ENCODE peak calls at places on chromosome 1, in seven cellular contexts. N, H, J, X, U, L and F are unnamed samples.

GRCh38 chr1:27322569-27323116 is 680 bp downstream of the TMEM222 start:
- DNase-seq in H (no peak), N (peak; percentile 41), U (no peak), L (no peak), J (peak; percentile 25), X (no peak), F (no peak)

GRCh38 chr1:28417441-28418277 is 48.1 kb downstream of the PHACTR4 start:
- DNase-seq in X (peak; percentile 40), L (no peak), U (no peak), J (no peak), H (peak; percentile 78), N (peak; percentile 69), F (no peak)

GRCh38 chr1:20037877-20038276 is 32.1 kb upstream of the PLA2G5 start:
- DNase-seq in N (no peak), X (no peak), H (no peak), L (no peak), U (peak; percentile 24), J (no peak), F (no peak)

GRCh38 chr1:153963850-153964331 is 554 bp upstream of the SLC39A1 start:
- DNase-seq in J (peak; percentile 52), X (no peak), N (peak; percentile 71), H (peak; percentile 56), U (no peak), L (peak; percentile 83), F (peak; percentile 55)

GRCh38 chr1:29586991-29587745 is 350.8 kb downstream of the PTPRU start:
- DNase-seq in H (no peak), L (peak; percentile 11), J (no peak), X (no peak), N (no peak), U (no peak), F (no peak)

GRCh38 chr1:246001821-246002220 is 505.3 kb downstream of the SMYD3 start:
- DNase-seq in L (no peak), H (no peak), J (no peak), N (no peak), X (no peak), U (no peak), F (no peak)

GRCh38 chr1:48920741-48921330 is 144.1 kb upstream of the BEND5 start:
- DNase-seq in X (no peak), N (no peak), L (no peak), J (no peak), U (no peak), H (no peak), F (no peak)

GRCh38 chr1:41672641-41673313 is 188.3 kb upstream of the EDN2 start:
- DNase-seq in X (no peak), J (no peak), H (no peak), U (no peak), L (no peak), N (no peak), F (no peak)

GRCh38 chr1:235325854-235326253 is 2.1 kb downstream of the ARID4B start:
- DNase-seq in U (no peak), N (no peak), H (no peak), X (no peak), L (no peak), J (no peak), F (no peak)

GRCh38 chr1:215529571-215529970 is 37.5 kb upstream of the KCTD3 start:
- DNase-seq in L (no peak), J (no peak), N (peak; percentile 24), H (no peak), U (no peak), X (no peak), F (no peak)

GRCh38 chr1:110068646-110069301 is 1.7 kb downstream of the ALX3 start:
- DNase-seq in X (no peak), N (no peak), L (peak; percentile 66), U (no peak), H (no peak), J (no peak), F (no peak)

GRCh38 chr1:30083800-30084464 is 639.5 kb downstream of the MATN1 start:
- DNase-seq in J (peak; percentile 6), N (no peak), U (no peak), L (no peak), X (no peak), H (no peak), F (no peak)

GRCh38 chr1:161305872-161306519 is 3.8 kb downstream of the MPZ start:
- DNase-seq in N (peak; percentile 91), L (peak; percentile 97), U (peak; percentile 65), X (peak; percentile 91), H (peak; percentile 80), J (peak; percentile 47), F (no peak)

GRCh38 chr1:52152976-52153375 is 11.1 kb downstream of the ZFYVE9 start:
- DNase-seq in U (no peak), J (no peak), N (no peak), H (no peak), X (no peak), L (no peak), F (peak; percentile 15)

GRCh38 chr1:62926681-62927252 is 142.8 kb downstream of the ATG4C start:
- DNase-seq in U (no peak), J (no peak), L (no peak), N (no peak), H (no peak), X (no peak), F (no peak)

GRCh38 chr1:53602376-53602775 is 136.6 kb downstream of the GLIS1 start:
- DNase-seq in U (no peak), H (no peak), N (no peak), J (no peak), X (no peak), L (no peak), F (no peak)

GRCh38 chr1:236913371-236914037 is 90.7 kb downstream of the MT1HL1 start:
- DNase-seq in L (no peak), N (peak; percentile 91), X (no peak), H (no peak), U (no peak), J (no peak), F (no peak)

GRCh38 chr1:59693431-59693830 is 121.3 kb upstream of the HOOK1 start:
- DNase-seq in J (no peak), H (no peak), N (no peak), U (no peak), L (no peak), X (no peak), F (no peak)

GRCh38 chr1:3431266-3431665 is 23.2 kb upstream of the ARHGEF16 start:
- DNase-seq in J (no peak), H (no peak), L (no peak), X (peak; percentile 76), N (peak; percentile 18), U (no peak), F (peak; percentile 6)
- TF ChIP-seq JUND in J (no peak), H (no peak), L (no peak), X (no peak), N (no peak), U (no peak), F (no peak)

GRCh38 chr1:14263207-14263606 is 335.3 kb upstream of the KAZN start:
- DNase-seq in J (no peak), U (no peak), H (no peak), X (peak; percentile 36), L (no peak), N (no peak), F (no peak)
- TF ChIP-seq JUND in J (no peak), U (no peak), H (no peak), X (no peak), L (no peak), N (no peak), F (no peak)

GRCh38 chr1:6467224-6467623 is 1.3 kb upstream of the TNFRSF25 start:
- DNase-seq in L (peak; percentile 46), H (no peak), U (no peak), J (no peak), N (no peak), X (no peak), F (no peak)

GRCh38 chr1:6466023-6466422 is at the start of gene TNFRSF25:
- DNase-seq in J (no peak), X (no peak), U (no peak), N (no peak), L (peak; percentile 83), H (no peak), F (no peak)

GRCh38 chr1:6467744-6468688 is 2.0 kb upstream of the TNFRSF25 start:
- DNase-seq in X (no peak), U (no peak), H (no peak), J (no peak), L (no peak), N (no peak), F (no peak)

GRCh38 chr1:6465461-6466005 is 440 bp downstream of the TNFRSF25 start:
- DNase-seq in J (no peak), L (peak; percentile 61), N (no peak), H (no peak), X (no peak), U (no peak), F (no peak)

DNA sequence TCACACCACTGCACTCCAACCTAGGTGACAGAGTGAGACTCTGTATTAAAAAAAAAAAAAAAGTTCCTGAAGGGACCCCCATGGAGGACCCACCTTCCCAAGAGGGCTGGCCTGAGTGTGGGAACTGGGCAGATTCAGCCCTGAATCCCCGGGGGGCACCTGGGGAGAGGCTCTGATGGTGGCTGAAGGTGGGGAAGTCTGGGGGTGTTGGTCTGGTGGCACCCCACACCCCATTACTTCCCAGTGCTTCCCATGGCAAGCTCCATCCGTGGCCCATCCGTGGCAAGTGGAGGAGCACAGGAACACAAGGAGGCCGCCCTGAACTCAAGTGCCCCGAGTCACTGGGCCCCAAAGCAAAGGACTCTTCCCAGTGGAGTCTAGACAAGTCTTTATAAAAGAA is 778 bp upstream of the TNFRSF25 start:
- DNase-seq in H (no peak), X (no peak), N (no peak), L (no peak), J (no peak), U (no peak), F (no peak)
- TF ChIP-seq JUND in H (no peak), X (no peak), N (no peak), L (no peak), J (no peak), U (no peak), F (no peak)

GRCh38 chr1:208108646-208109330 is 135.4 kb downstream of the PLXNA2 start:
- DNase-seq in H (no peak), U (no peak), L (no peak), J (no peak), N (no peak), X (no peak), F (no peak)

GRCh38 chr1:208112380-208112779 is 131.8 kb downstream of the PLXNA2 start:
- DNase-seq in N (no peak), X (no peak), J (no peak), H (no peak), L (no peak), U (no peak), F (no peak)

GRCh38 chr1:208110296-208110695 is 133.9 kb downstream of the PLXNA2 start:
- DNase-seq in N (no peak), H (no peak), X (no peak), U (no peak), L (no peak), J (no peak), F (no peak)

GRCh38 chr1:208113036-208113435 is 131.1 kb downstream of the PLXNA2 start:
- DNase-seq in N (no peak), U (no peak), L (no peak), J (no peak), H (no peak), X (peak; percentile 49), F (no peak)

GRCh38 chr1:208111646-208112200 is 132.5 kb downstream of the PLXNA2 start:
- DNase-seq in N (no peak), J (no peak), X (no peak), U (no peak), H (no peak), L (no peak), F (no peak)
- TF ChIP-seq JUND in N (no peak), J (no peak), X (no peak), U (no peak), H (no peak), L (no peak), F (no peak)